ENCODE peak calls at places on chromosomes 16 and 17, in five cellular contexts. One of them, this sample, is unnamed.

GRCh38 chr16:28181557-28181914 is 30.2 kb downstream of the XPO6 start:
- DNase-seq in HepG2: peak
- DNase-seq in SK-N-SH: no peak
- DNase-seq in GM12878: no peak
- DNase-seq in IMR-90: peak
- DNase-seq in this sample: no peak

GRCh38 chr17:58331815-58332719 is 3.5 kb upstream of the TSPOAP1 start:
- DNase-seq in HepG2: no peak
- DNase-seq in IMR-90: no peak
- DNase-seq in GM12878: peak
- DNase-seq in SK-N-SH: peak
- DNase-seq in this sample: peak

GRCh38 chr16:74501484-74502479 is 80.5 kb upstream of the CLEC18B start:
- DNase-seq in SK-N-SH: no peak
- DNase-seq in HepG2: no peak
- DNase-seq in GM12878: no peak
- DNase-seq in IMR-90: no peak
- DNase-seq in this sample: no peak

GRCh38 chr17:75908201-75908600 is 3.5 kb upstream of the MRPL38 start:
- DNase-seq in HepG2: no peak
- DNase-seq in GM12878: no peak
- DNase-seq in SK-N-SH: no peak
- DNase-seq in IMR-90: no peak
- DNase-seq in this sample: no peak

GRCh38 chr17:83026311-83026811 is 53.0 kb upstream of the METRNL start:
- DNase-seq in IMR-90: no peak
- DNase-seq in GM12878: no peak
- DNase-seq in HepG2: no peak
- DNase-seq in SK-N-SH: no peak
- DNase-seq in this sample: no peak

GRCh38 chr17:12180644-12181261 is 160.1 kb downstream of the MAP2K4 start:
- DNase-seq in GM12878: peak
- DNase-seq in SK-N-SH: peak
- DNase-seq in HepG2: peak
- DNase-seq in IMR-90: peak
- DNase-seq in this sample: peak

GRCh38 chr17:12918132-12918531 is 99.7 kb downstream of the ELAC2 start:
- DNase-seq in HepG2: no peak
- DNase-seq in IMR-90: no peak
- DNase-seq in SK-N-SH: no peak
- DNase-seq in GM12878: no peak
- DNase-seq in this sample: no peak

GRCh38 chr16:22898874-22899348 is 84.9 kb downstream of the HS3ST2 start:
- DNase-seq in IMR-90: peak
- DNase-seq in HepG2: peak
- DNase-seq in GM12878: peak
- DNase-seq in SK-N-SH: peak
- DNase-seq in this sample: peak

GRCh38 chr17:50608700-50609375 is 25.8 kb upstream of the ABCC3 start:
- DNase-seq in GM12878: no peak
- DNase-seq in IMR-90: no peak
- DNase-seq in HepG2: no peak
- DNase-seq in SK-N-SH: no peak
- DNase-seq in this sample: no peak

GRCh38 chr17:59287452-59287851 is 44.0 kb upstream of the YPEL2 start:
- DNase-seq in SK-N-SH: no peak
- DNase-seq in HepG2: no peak
- DNase-seq in IMR-90: peak
- DNase-seq in GM12878: no peak
- DNase-seq in this sample: peak

GRCh38 chr17:78329263-78330059 is 30.4 kb downstream of the SOCS3 start:
- DNase-seq in IMR-90: peak
- DNase-seq in HepG2: no peak
- DNase-seq in GM12878: no peak
- DNase-seq in SK-N-SH: peak
- DNase-seq in this sample: no peak

GRCh38 chr17:40038882-40039513 is 15.2 kb downstream of the MED24 start:
- DNase-seq in IMR-90: peak
- DNase-seq in SK-N-SH: peak
- DNase-seq in GM12878: no peak
- DNase-seq in HepG2: peak
- DNase-seq in this sample: peak

GRCh38 chr17:50905460-50905803 is 39.3 kb upstream of the TOB1 start:
- DNase-seq in GM12878: no peak
- DNase-seq in HepG2: peak
- DNase-seq in SK-N-SH: peak
- DNase-seq in IMR-90: no peak
- DNase-seq in this sample: no peak

GRCh38 chr16:75225092-75225491 is 6.3 kb downstream of the CTRB1 start:
- DNase-seq in GM12878: no peak
- DNase-seq in IMR-90: peak
- DNase-seq in HepG2: no peak
- DNase-seq in SK-N-SH: peak
- DNase-seq in this sample: no peak

GRCh38 chr16:89010210-89010925 is 33.4 kb upstream of the CBFA2T3 start:
- DNase-seq in IMR-90: no peak
- DNase-seq in SK-N-SH: no peak
- DNase-seq in HepG2: no peak
- DNase-seq in GM12878: no peak
- DNase-seq in this sample: no peak

GRCh38 chr16:53220585-53220984 is 165.8 kb downstream of the CHD9 start:
- DNase-seq in SK-N-SH: peak
- DNase-seq in IMR-90: peak
- DNase-seq in GM12878: no peak
- DNase-seq in HepG2: peak
- DNase-seq in this sample: peak

GRCh38 chr17:76408037-76408849 is 23.8 kb downstream of the SPHK1 start:
- DNase-seq in SK-N-SH: peak
- DNase-seq in HepG2: peak
- DNase-seq in GM12878: no peak
- DNase-seq in IMR-90: peak
- DNase-seq in this sample: peak

GRCh38 chr17:7435676-7436555 is 681 bp downstream of the TMEM102 start:
- DNase-seq in SK-N-SH: peak
- DNase-seq in IMR-90: no peak
- DNase-seq in HepG2: no peak
- DNase-seq in GM12878: no peak
- DNase-seq in this sample: peak

GRCh38 chr17:78322858-78323455 is 36.9 kb downstream of the SOCS3 start:
- DNase-seq in HepG2: no peak
- DNase-seq in IMR-90: no peak
- DNase-seq in GM12878: no peak
- DNase-seq in SK-N-SH: peak
- DNase-seq in this sample: no peak

GRCh38 chr16:12602811-12603698 is 200.6 kb downstream of the CPPED1 start:
- DNase-seq in GM12878: no peak
- DNase-seq in HepG2: no peak
- DNase-seq in SK-N-SH: no peak
- DNase-seq in IMR-90: no peak
- DNase-seq in this sample: no peak

GRCh38 chr17:40450175-40450574 is 6.9 kb downstream of the IGFBP4 start:
- DNase-seq in GM12878: no peak
- DNase-seq in IMR-90: peak
- DNase-seq in HepG2: peak
- DNase-seq in SK-N-SH: no peak
- DNase-seq in this sample: peak

DNA sequence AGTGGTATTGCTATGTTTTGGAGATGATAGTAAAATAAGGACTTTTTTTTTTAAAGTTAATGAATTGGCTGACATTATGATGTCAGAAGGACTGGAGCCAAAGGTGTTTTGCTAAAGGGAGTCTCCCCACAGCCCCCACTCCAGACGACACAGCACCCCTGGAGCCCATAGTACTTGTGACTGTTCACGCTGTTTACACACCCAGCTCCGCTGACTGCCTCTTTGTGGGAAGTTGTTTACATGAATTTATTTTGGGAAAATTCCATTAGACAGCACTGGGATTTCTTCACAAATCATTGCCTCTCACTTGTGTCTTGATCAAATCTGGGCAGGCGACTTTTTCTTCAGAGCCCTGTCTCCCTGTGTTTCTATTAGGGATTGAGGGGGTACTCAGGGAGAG is 108.6 kb downstream of the C17orf67 start:
- DNase-seq in IMR-90: no peak
- DNase-seq in GM12878: no peak
- DNase-seq in SK-N-SH: no peak
- DNase-seq in HepG2: no peak
- DNase-seq in this sample: no peak
- TF ChIP-seq MXI1 in IMR-90: no peak
- TF ChIP-seq MXI1 in GM12878: no peak
- TF ChIP-seq MXI1 in SK-N-SH: no peak
- TF ChIP-seq MXI1 in HepG2: no peak
- TF ChIP-seq MXI1 in this sample: no peak

DNA sequence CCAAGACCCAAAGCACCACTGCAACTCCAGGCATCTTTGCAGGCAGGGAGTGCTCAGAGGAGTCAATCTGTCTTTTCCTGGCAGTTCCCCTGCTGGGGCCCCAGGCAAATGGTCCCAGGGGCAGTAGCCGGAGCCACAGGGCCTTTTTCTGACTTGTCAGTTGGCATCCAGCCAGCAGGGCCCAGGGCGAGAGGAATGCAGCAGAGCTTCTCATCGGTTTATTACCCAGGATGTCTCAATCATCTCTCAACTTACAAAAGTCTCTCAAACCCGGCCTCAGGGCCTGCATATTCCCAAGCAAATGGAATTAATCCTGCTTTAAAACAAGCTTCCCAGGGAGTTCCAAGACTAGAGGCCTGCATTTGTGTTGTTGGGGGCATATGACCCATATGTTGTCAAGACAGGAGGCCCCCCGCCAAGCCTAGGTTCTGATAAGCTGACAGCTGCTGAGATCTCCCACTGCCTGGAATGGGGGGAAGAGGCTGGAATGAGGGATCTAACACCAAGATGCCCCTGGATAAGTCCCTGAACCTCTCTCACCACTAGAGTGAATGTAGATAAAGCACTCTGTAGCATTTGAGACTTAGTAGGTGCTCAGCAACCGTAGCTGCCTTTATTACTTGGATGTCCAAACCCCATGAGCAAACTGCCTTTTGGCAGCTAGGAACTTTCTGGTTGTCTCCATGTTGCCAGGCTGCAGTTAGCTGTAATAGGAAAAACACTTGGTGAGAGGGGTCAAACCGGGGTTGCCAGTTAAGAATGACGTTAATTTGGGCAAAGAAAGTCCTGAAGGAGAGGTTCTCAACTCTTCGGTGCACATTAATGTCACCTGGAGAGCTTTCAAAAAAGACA is 4.6 kb upstream of the RASL10B start:
- DNase-seq in GM12878: no peak
- DNase-seq in HepG2: peak
- DNase-seq in SK-N-SH: no peak
- DNase-seq in IMR-90: peak
- DNase-seq in this sample: no peak
- TF ChIP-seq MXI1 in GM12878: no peak
- TF ChIP-seq MXI1 in HepG2: no peak
- TF ChIP-seq MXI1 in SK-N-SH: peak
- TF ChIP-seq MXI1 in IMR-90: no peak
- TF ChIP-seq MXI1 in this sample: no peak

GRCh38 chr17:45987706-45988105 is 11.3 kb upstream of the STH start:
- DNase-seq in SK-N-SH: no peak
- DNase-seq in HepG2: no peak
- DNase-seq in GM12878: no peak
- DNase-seq in IMR-90: no peak
- DNase-seq in this sample: no peak
- TF ChIP-seq MXI1 in SK-N-SH: no peak
- TF ChIP-seq MXI1 in HepG2: no peak
- TF ChIP-seq MXI1 in GM12878: no peak
- TF ChIP-seq MXI1 in IMR-90: no peak
- TF ChIP-seq MXI1 in this sample: no peak

GRCh38 chr17:66849136-66849655 is 14.3 kb downstream of the CACNG5 start:
- DNase-seq in IMR-90: no peak
- DNase-seq in SK-N-SH: no peak
- DNase-seq in GM12878: no peak
- DNase-seq in HepG2: no peak
- DNase-seq in this sample: no peak
- TF ChIP-seq MXI1 in IMR-90: no peak
- TF ChIP-seq MXI1 in SK-N-SH: no peak
- TF ChIP-seq MXI1 in GM12878: no peak
- TF ChIP-seq MXI1 in HepG2: no peak
- TF ChIP-seq MXI1 in this sample: no peak

DNA sequence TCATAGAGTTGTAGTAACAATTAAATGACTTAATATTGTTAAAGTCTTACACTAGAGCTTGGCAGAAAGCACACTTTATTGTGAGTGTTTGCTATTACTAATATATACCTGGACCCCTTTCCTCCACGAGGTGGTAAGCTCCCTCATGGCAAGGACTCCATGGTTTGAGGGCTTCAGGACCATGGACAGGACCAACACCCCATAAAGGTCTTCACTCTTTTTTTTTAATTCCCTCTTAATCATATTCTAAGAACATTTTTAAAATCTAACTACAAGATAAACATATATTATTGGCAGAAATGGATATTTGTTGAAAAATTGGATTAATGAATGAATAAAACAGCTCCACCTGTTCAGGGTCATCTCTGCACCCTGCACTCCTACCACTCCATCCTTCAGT is 154.5 kb downstream of the CBLN1 start:
- DNase-seq in SK-N-SH: no peak
- DNase-seq in IMR-90: no peak
- DNase-seq in GM12878: no peak
- DNase-seq in HepG2: no peak
- DNase-seq in this sample: peak
- TF ChIP-seq MXI1 in SK-N-SH: no peak
- TF ChIP-seq MXI1 in IMR-90: no peak
- TF ChIP-seq MXI1 in GM12878: no peak
- TF ChIP-seq MXI1 in HepG2: no peak
- TF ChIP-seq MXI1 in this sample: no peak

GRCh38 chr17:38509008-38509771 is 80.9 kb downstream of the ARHGAP23 start:
- DNase-seq in GM12878: no peak
- DNase-seq in IMR-90: peak
- DNase-seq in HepG2: peak
- DNase-seq in SK-N-SH: peak
- DNase-seq in this sample: peak
- TF ChIP-seq MXI1 in GM12878: no peak
- TF ChIP-seq MXI1 in IMR-90: no peak
- TF ChIP-seq MXI1 in HepG2: peak
- TF ChIP-seq MXI1 in SK-N-SH: peak
- TF ChIP-seq MXI1 in this sample: no peak

GRCh38 chr16:13959626-13960025 is 39.7 kb downstream of the ERCC4 start:
- DNase-seq in HepG2: no peak
- DNase-seq in GM12878: no peak
- DNase-seq in SK-N-SH: no peak
- DNase-seq in IMR-90: no peak
- DNase-seq in this sample: no peak

GRCh38 chr16:13953501-13953900 is 33.5 kb downstream of the ERCC4 start:
- DNase-seq in HepG2: no peak
- DNase-seq in SK-N-SH: no peak
- DNase-seq in GM12878: no peak
- DNase-seq in IMR-90: no peak
- DNase-seq in this sample: no peak

GRCh38 chr16:13958438-13958837 is 38.5 kb downstream of the ERCC4 start:
- DNase-seq in SK-N-SH: no peak
- DNase-seq in HepG2: no peak
- DNase-seq in GM12878: no peak
- DNase-seq in IMR-90: no peak
- DNase-seq in this sample: no peak

GRCh38 chr16:13957197-13958078 is 37.5 kb downstream of the ERCC4 start:
- DNase-seq in IMR-90: peak
- DNase-seq in GM12878: peak
- DNase-seq in HepG2: peak
- DNase-seq in SK-N-SH: peak
- DNase-seq in this sample: peak

GRCh38 chr16:13956635-13957196 is 36.8 kb downstream of the ERCC4 start:
- DNase-seq in GM12878: peak
- DNase-seq in SK-N-SH: no peak
- DNase-seq in HepG2: no peak
- DNase-seq in IMR-90: no peak
- DNase-seq in this sample: no peak
- TF ChIP-seq MXI1 in GM12878: no peak
- TF ChIP-seq MXI1 in SK-N-SH: no peak
- TF ChIP-seq MXI1 in HepG2: no peak
- TF ChIP-seq MXI1 in IMR-90: no peak
- TF ChIP-seq MXI1 in this sample: no peak

This sample was measured in K562.